ENCODE peak calls at places on chromosomes 16 and 17, in six cellular contexts. O is body of pancreas, E is IMR-90, R is uterus, T is heart left ventricle, F is gastrocnemius medialis. C is an unnamed sample.

GRCh38 chr17:29054835-29055234 is 11.9 kb downstream of the PIPOX start:
- DNase-seq in T (no peak), R (no peak), O (peak), F (no peak), E (no peak), C (no peak)

GRCh38 chr16:11326084-11326736 is 19.0 kb upstream of the RMI2 start:
- DNase-seq in R (no peak), F (peak), E (no peak), O (no peak), T (peak), C (no peak)

GRCh38 chr17:16491703-16492612 is at the start of gene LRRC75A:
- DNase-seq in T (peak), R (peak), E (peak), F (no peak), O (peak), C (peak)

GRCh38 chr16:1108299-1109252 is 12.5 kb upstream of the C1QTNF8 start:
- DNase-seq in R (peak), O (peak), E (peak), T (no peak), F (no peak), C (peak)

GRCh38 chr16:2740476-2740875 is 12.0 kb upstream of the SRRM2 start:
- DNase-seq in R (no peak), F (no peak), O (no peak), T (no peak), E (no peak), C (no peak)

GRCh38 chr16:86772231-86772510 is 193.8 kb downstream of the FOXL1 start:
- DNase-seq in E (peak), F (no peak), T (no peak), R (no peak), O (no peak), C (no peak)

GRCh38 chr17:81822996-81823799 is 9.9 kb downstream of the MCRIP1 start:
- DNase-seq in R (no peak), F (no peak), E (no peak), O (no peak), T (no peak), C (no peak)

GRCh38 chr17:47869114-47869513 is 18.2 kb upstream of the SP6 start:
- DNase-seq in T (peak), O (no peak), E (no peak), R (no peak), F (no peak), C (no peak)

GRCh38 chr16:55502801-55503366 is 6.0 kb upstream of the LPCAT2 start:
- DNase-seq in O (peak), T (peak), E (peak), R (peak), F (peak), C (peak)

GRCh38 chr16:57070424-57070823 is 22.0 kb upstream of the CPNE2 start:
- DNase-seq in O (no peak), F (no peak), E (no peak), T (peak), R (no peak), C (no peak)

GRCh38 chr16:82157836-82158235 is 12.2 kb downstream of the MPHOSPH6 start:
- DNase-seq in R (no peak), O (no peak), F (no peak), E (no peak), T (no peak), C (no peak)

GRCh38 chr16:50354629-50355456 is 13.9 kb downstream of the BRD7 start:
- DNase-seq in O (no peak), R (no peak), E (no peak), F (no peak), T (no peak), C (no peak)

GRCh38 chr17:33651631-33652030 is 358.5 kb upstream of the ASIC2 start:
- DNase-seq in R (no peak), O (no peak), E (peak), F (no peak), T (no peak), C (no peak)

GRCh38 chr17:78643326-78643725 is 66.1 kb upstream of the DNAH17 start:
- DNase-seq in R (no peak), T (peak), E (no peak), O (no peak), F (no peak), C (no peak)

GRCh38 chr17:35373984-35374765 is 754 bp upstream of the SLFN11 start:
- DNase-seq in F (peak), T (peak), O (peak), R (peak), E (peak), C (peak)

GRCh38 chr16:56192971-56193936 is 2.0 kb downstream of the GNAO1 start:
- DNase-seq in E (no peak), O (no peak), T (no peak), R (no peak), F (no peak), C (no peak)

GRCh38 chr17:5413682-5414081 is 5.8 kb downstream of the NUP88 start:
- DNase-seq in T (no peak), E (peak), O (no peak), R (no peak), F (no peak), C (no peak)

GRCh38 chr17:57889892-57890856 is 40.3 kb upstream of the MRPS23 start:
- DNase-seq in T (peak), R (peak), F (peak), E (peak), O (peak), C (peak)

GRCh38 chr16:17369441-17369951 is 101.3 kb downstream of the XYLT1 start:
- DNase-seq in T (peak), R (no peak), E (no peak), F (peak), O (peak), C (peak)

GRCh38 chr16:75921281-75921680 is 195.0 kb upstream of the CPHXL start:
- DNase-seq in T (no peak), R (no peak), F (no peak), O (no peak), E (no peak), C (no peak)

GRCh38 chr16:58821886-58822285 is 87.8 kb upstream of the GOT2 start:
- DNase-seq in T (no peak), F (no peak), R (no peak), O (no peak), E (no peak), C (no peak)

GRCh38 chr16:30096105-30096861 is at the start of gene YPEL3:
- DNase-seq in O (peak), E (peak), T (peak), F (peak), R (peak), C (peak)

GRCh38 chr17:67403483-67403882 is 26.4 kb downstream of the PITPNC1 start:
- DNase-seq in T (no peak), E (no peak), F (no peak), O (no peak), R (no peak), C (no peak)

GRCh38 chr16:22614271-22614947 is 103.7 kb downstream of the NPIPB5 start:
- DNase-seq in O (peak), E (no peak), F (no peak), R (no peak), T (no peak), C (peak)

GRCh38 chr16:27428035-27428785 is 26.2 kb downstream of the IL21R start:
- DNase-seq in E (no peak), T (no peak), O (no peak), R (no peak), F (no peak), C (no peak)

GRCh38 chr16:88022076-88023042 is 71.1 kb downstream of the BANP start:
- DNase-seq in T (no peak), O (no peak), F (no peak), R (peak), E (no peak), C (no peak)

GRCh38 chr17:78343099-78343432 is 16.8 kb downstream of the SOCS3 start:
- DNase-seq in E (peak), R (peak), F (peak), O (peak), T (peak), C (peak)

GRCh38 chr16:14322186-14322585 is 251.1 kb downstream of the MRTFB start:
- DNase-seq in T (no peak), E (no peak), R (no peak), F (no peak), O (no peak), C (no peak)

GRCh38 chr16:14321542-14321941 is 250.4 kb downstream of the MRTFB start:
- DNase-seq in R (no peak), E (no peak), T (no peak), O (peak), F (no peak), C (no peak)

GRCh38 chr16:14325921-14326401 is 254.8 kb downstream of the MRTFB start:
- DNase-seq in T (no peak), R (no peak), F (no peak), O (peak), E (no peak), C (no peak)

GRCh38 chr16:14324581-14324980 is 253.5 kb downstream of the MRTFB start:
- DNase-seq in F (no peak), T (no peak), R (no peak), E (peak), O (no peak), C (no peak)

GRCh38 chr16:14325502-14325901 is 254.4 kb downstream of the MRTFB start:
- DNase-seq in E (no peak), O (no peak), T (no peak), F (no peak), R (no peak), C (no peak)
- TF ChIP-seq POLR2A in E (no peak), O (no peak), T (no peak), F (no peak), R (no peak), C (no peak)

GRCh38 chr17:69608114-69608513 is 193.6 kb downstream of the MAP2K6 start:
- DNase-seq in E (no peak), F (no peak), R (no peak), O (no peak), T (no peak), C (no peak)

GRCh38 chr17:69608808-69609494 is 194.5 kb downstream of the MAP2K6 start:
- DNase-seq in F (peak), E (peak), R (no peak), T (no peak), O (peak), C (no peak)

GRCh38 chr17:69606142-69606800 is 191.8 kb downstream of the MAP2K6 start:
- DNase-seq in E (no peak), T (no peak), R (no peak), F (no peak), O (no peak), C (no peak)

GRCh38 chr17:69607162-69607834 is 192.8 kb downstream of the MAP2K6 start:
- DNase-seq in T (peak), F (peak), R (peak), E (peak), O (peak), C (peak)

DNA sequence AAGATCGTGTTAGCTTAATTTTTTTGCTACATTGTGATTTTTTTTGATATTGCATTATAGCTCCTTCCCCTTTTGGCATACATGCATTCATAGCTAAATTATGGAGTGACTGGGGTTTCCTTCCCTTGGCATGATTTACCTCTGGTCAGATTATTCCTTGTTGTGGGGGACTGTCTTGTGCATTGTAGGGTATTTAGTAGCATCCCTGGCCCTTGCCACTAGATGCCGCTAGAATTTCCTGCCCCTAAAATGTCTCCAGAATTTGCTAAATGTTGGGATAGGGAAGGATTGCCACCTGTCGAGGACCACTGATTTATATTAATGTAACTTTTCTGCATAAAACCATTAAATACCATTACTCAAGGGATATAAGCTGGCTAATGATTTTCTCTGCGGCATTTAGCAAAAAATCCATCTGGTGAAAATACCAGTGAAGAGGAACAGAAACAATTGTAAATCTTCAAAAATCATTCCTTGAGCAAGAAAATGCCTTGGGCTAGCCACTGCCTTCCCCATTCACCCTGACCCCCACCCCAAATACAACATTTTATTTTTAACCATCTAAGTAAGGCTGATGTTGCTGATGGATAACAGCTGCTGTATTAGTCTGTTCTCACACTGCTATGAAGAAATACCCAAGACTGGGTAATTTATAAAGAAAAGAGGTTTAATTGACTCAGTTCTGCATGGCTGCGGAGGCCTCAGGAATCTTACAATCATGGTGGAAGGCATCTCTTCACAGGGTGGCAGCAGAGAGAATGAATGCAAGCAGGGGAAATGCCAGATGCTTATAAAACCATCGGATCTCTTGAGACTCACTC is 195.2 kb downstream of the MAP2K6 start:
- DNase-seq in O (no peak), T (no peak), E (peak), R (no peak), F (peak), C (no peak)
- TF ChIP-seq POLR2A in O (no peak), T (no peak), E (no peak), R (no peak), F (no peak), C (no peak)

GRCh38 chr17:75634376-75634740 is 1.1 kb downstream of the SMIM5 start:
- DNase-seq in F (no peak), R (no peak), O (no peak), T (no peak), E (no peak), C (no peak)

GRCh38 chr17:75632428-75632827 is 806 bp upstream of the SMIM5 start:
- DNase-seq in T (peak), O (no peak), E (no peak), F (no peak), R (no peak), C (no peak)

GRCh38 chr17:75632863-75633483 is at the start of gene SMIM5:
- DNase-seq in F (peak), E (peak), R (peak), T (peak), O (peak), C (peak)

GRCh38 chr17:75634754-75635609 is 1.7 kb downstream of the SMIM5 start:
- DNase-seq in F (no peak), E (no peak), O (no peak), T (peak), R (peak), C (no peak)

GRCh38 chr17:75633484-75634375 is 496 bp downstream of the SMIM5 start:
- DNase-seq in O (peak), T (peak), E (peak), F (peak), R (peak), C (peak)
- TF ChIP-seq POLR2A in O (no peak), T (no peak), E (no peak), F (no peak), R (peak), C (peak)

DNA sequence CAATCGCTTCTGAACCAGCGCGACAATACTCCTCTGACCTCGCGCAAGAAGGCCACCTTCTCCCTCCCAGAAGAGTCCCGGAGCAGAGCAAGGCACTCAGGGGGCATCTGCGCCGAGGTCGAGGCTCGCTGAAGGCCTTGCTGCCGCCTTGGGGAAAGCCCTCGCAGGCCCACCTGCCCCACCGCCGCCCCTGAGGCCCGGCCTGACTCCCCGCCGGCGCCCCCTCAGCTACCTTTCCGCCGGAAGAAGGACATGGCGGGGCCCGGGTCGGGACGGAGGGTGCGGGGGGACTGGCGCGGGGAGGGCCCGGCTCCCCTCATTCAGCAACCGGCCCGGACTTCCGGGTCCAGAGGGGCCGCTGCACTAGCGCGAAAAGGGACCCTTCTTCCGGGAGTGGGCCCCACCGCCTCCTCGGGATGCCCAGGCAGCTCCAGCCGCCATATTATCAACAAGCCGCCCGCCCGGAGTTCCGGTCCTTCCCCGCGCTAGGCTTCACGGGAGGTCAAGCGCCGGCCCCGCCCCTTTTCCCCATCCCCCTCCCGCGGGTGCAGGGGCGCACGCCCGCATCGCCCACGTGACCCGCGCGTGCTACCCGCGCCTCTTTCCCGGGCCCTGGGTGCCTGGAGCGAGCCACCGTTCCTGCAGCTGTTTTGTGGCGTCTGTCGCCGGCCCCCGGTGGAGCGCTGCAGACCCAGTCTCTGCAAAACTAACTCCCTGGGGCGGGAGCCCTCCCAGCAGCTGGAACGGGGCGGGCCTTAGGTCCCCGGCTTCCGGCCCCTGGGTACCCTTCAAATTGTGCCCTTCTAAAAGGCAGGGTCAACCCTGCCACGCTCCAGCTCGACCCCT is at the start of gene AKAP10:
- DNase-seq in E (peak), R (peak), T (peak), O (peak), F (peak), C (peak)
- TF ChIP-seq POLR2A in E (peak), R (peak), T (no peak), O (peak), F (peak), C (peak)

GRCh38 chr17:7842380-7842949 is 8.4 kb downstream of the KDM6B start:
- DNase-seq in T (peak), F (peak), O (peak), R (peak), E (peak), C (peak)
- TF ChIP-seq POLR2A in T (no peak), F (no peak), O (no peak), R (peak), E (peak), C (peak)

DNA sequence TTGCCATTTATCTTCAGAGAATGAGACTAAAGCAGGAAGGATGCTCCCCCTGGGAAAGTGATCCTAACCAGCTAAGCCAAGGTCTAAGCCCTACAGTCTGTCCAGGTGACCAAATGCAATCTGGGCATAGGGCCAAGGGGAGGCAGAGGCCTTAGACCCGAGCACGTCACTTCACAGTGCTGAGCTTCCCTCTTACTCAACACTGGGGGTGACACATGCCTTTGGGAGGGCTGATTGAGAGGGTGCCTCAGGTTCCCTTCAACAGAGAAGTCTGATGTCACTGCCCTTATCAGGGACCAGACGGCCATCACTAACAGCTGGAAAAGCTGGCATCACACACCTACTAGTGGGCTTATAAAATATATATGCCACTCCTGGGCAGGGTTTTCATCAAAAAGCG is 4.0 kb downstream of the CIAO2B start:
- DNase-seq in E (peak), T (no peak), R (no peak), F (peak), O (peak), C (peak)
- TF ChIP-seq POLR2A in E (no peak), T (no peak), R (no peak), F (peak), O (no peak), C (no peak)